ENCODE peak calls at places on chromosomes 11 and 22, in eight cellular contexts. C is mucosa of descending colon; P is fibroblast of mammary gland; R is bronchial epithelial cell; X is mammary epithelial cell; M is neural progenitor cell; L is CD4-positive, alpha-beta T cell; A is GM13977. Z is an unnamed sample.
A peak's percentile ranks its signal among the peaks of the same experiment; 100 is the strongest.

GRCh38 chr11:69209038-69209350 is 53.3 kb downstream of the SMIM38 start:
- DNase-seq in C (no peak), P (no peak), R (no peak), X (no peak), M (no peak), L (no peak), A (no peak), Z (no peak)

GRCh38 chr22:33405194-33405593 is 347.0 kb upstream of the SYN3 start:
- DNase-seq in C (no peak), P (no peak), R (no peak), X (no peak), M (no peak), L (no peak), A (no peak), Z (no peak)

GRCh38 chr11:32385998-32386397 is 49.3 kb downstream of the WT1 start:
- DNase-seq in C (no peak), P (peak; percentile 49), R (peak; percentile 47), X (peak; percentile 47), M (peak; percentile 65), L (no peak), A (no peak), Z (no peak)

GRCh38 chr11:72338741-72339140 is 94.8 kb upstream of the PHOX2A start:
- DNase-seq in C (no peak), P (peak; percentile 60), R (no peak), X (peak; percentile 16), M (no peak), L (no peak), A (no peak), Z (no peak)

GRCh38 chr11:107457205-107457557 is 444 bp downstream of the CWF19L2 start:
- DNase-seq in C (no peak), P (peak; percentile 3), R (peak; percentile 23), X (no peak), M (peak; percentile 54), L (no peak), A (peak; percentile 13), Z (no peak)

GRCh38 chr11:66228521-66228920 is 39.9 kb upstream of the RAB1B start:
- DNase-seq in C (no peak), P (no peak), R (peak; percentile 43), X (no peak), M (no peak), L (no peak), A (no peak), Z (peak; percentile 43)

GRCh38 chr11:68009391-68010000 is 631 bp upstream of the ALDH3B1 start:
- DNase-seq in C (peak; percentile 44), P (peak; percentile 59), R (no peak), X (peak; percentile 44), M (no peak), L (no peak), A (no peak), Z (no peak)

GRCh38 chr11:45089251-45089650 is 57.2 kb upstream of the PRDM11 start:
- DNase-seq in C (no peak), P (peak; percentile 99), R (peak; percentile 67), X (peak; percentile 49), M (no peak), L (no peak), A (no peak), Z (no peak)

GRCh38 chr11:42647993-42648392 is 663.8 kb upstream of the API5 start:
- DNase-seq in C (no peak), P (no peak), R (no peak), X (no peak), M (no peak), L (no peak), A (no peak), Z (no peak)

GRCh38 chr11:77413850-77414249 is 60.0 kb downstream of the PAK1 start:
- DNase-seq in C (no peak), P (no peak), R (no peak), X (no peak), M (no peak), L (no peak), A (no peak), Z (no peak)

GRCh38 chr11:77412814-77413213 is 61.1 kb downstream of the PAK1 start:
- DNase-seq in C (no peak), P (no peak), R (no peak), X (no peak), M (no peak), L (no peak), A (no peak), Z (no peak)

GRCh38 chr11:77411238-77411637 is 62.7 kb downstream of the PAK1 start:
- DNase-seq in C (peak; percentile 60), P (peak; percentile 20), R (no peak), X (peak; percentile 20), M (peak; percentile 32), L (peak; percentile 5), A (peak; percentile 25), Z (no peak)

GRCh38 chr11:77410076-77410827 is 63.6 kb downstream of the PAK1 start:
- DNase-seq in C (no peak), P (no peak), R (no peak), X (no peak), M (no peak), L (no peak), A (no peak), Z (no peak)

GRCh38 chr11:77411717-77412441 is 62.0 kb downstream of the PAK1 start:
- DNase-seq in C (peak; percentile 93), P (peak; percentile 80), R (peak; percentile 80), X (peak; percentile 92), M (peak; percentile 94), L (peak; percentile 70), A (peak; percentile 75), Z (peak; percentile 56)
- TF ChIP-seq CTCF in C (no peak), P (no peak), R (peak; percentile 21), X (no peak), M (no peak), L (peak; percentile 11), A (peak; percentile 31), Z (no peak)

GRCh38 chr22:46069518-46070214 is 80.7 kb upstream of the PPARA start:
- DNase-seq in C (peak; percentile 90), P (peak; percentile 95), R (peak; percentile 85), X (peak; percentile 93), M (no peak), L (no peak), A (no peak), Z (peak; percentile 55)

GRCh38 chr22:46071451-46072029 is 78.8 kb upstream of the PPARA start:
- DNase-seq in C (peak; percentile 91), P (peak; percentile 94), R (peak; percentile 77), X (peak; percentile 94), M (peak; percentile 74), L (peak; percentile 67), A (peak; percentile 60), Z (peak; percentile 58)

GRCh38 chr22:46072030-46072881 is 78.1 kb upstream of the PPARA start:
- DNase-seq in C (peak; percentile 85), P (peak; percentile 42), R (peak; percentile 18), X (peak; percentile 71), M (peak; percentile 48), L (peak; percentile 15), A (peak; percentile 67), Z (no peak)

GRCh38 chr22:46070215-46070721 is 80.1 kb upstream of the PPARA start:
- DNase-seq in C (peak; percentile 83), P (peak; percentile 68), R (peak; percentile 37), X (peak; percentile 76), M (peak; percentile 53), L (no peak), A (no peak), Z (no peak)

GRCh38 chr22:46070722-46071450 is 79.4 kb upstream of the PPARA start:
- DNase-seq in C (peak; percentile 71), P (no peak), R (no peak), X (peak; percentile 73), M (peak; percentile 73), L (peak; percentile 48), A (peak; percentile 81), Z (no peak)
- TF ChIP-seq CTCF in C (no peak), P (no peak), R (no peak), X (no peak), M (no peak), L (no peak), A (no peak), Z (no peak)

GRCh38 chr11:13289081-13289480 is 11.5 kb downstream of the BMAL1 start:
- DNase-seq in C (no peak), P (peak; percentile 37), R (no peak), X (no peak), M (peak; percentile 63), L (no peak), A (no peak), Z (no peak)
- TF ChIP-seq CTCF in C (no peak), P (no peak), R (no peak), X (no peak), M (no peak), L (no peak), A (no peak), Z (peak; percentile 4)

DNA sequence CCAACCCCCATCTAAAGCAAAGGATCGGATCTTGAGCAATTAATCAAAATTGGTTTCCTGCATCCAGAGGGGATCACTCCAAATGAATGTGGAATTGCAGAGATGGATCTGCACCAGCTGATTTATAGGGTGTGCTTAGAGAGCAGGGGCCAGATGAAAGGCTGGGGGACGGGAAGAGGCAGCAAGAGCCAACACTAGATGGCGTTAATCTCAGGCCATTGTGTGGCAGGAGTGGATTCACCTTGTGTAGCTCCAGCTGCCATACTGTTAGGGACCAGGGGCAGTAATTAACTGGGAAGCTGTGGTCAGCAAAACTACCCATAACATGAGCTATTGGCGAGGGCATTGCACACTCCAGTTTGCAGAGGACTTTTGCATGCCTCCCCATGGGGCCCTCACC is 35.6 kb downstream of the SERPINH1 start:
- DNase-seq in C (no peak), P (peak; percentile 38), R (peak; percentile 46), X (peak; percentile 24), M (peak; percentile 80), L (no peak), A (peak; percentile 66), Z (no peak)
- TF ChIP-seq CTCF in C (no peak), P (peak; percentile 67), R (peak; percentile 75), X (peak; percentile 73), M (peak; percentile 79), L (no peak), A (peak; percentile 70), Z (peak; percentile 74)

GRCh38 chr11:27497911-27498310 is 8.7 kb downstream of the LIN7C start:
- DNase-seq in C (no peak), P (no peak), R (no peak), X (no peak), M (no peak), L (no peak), A (no peak), Z (no peak)

GRCh38 chr11:27495710-27496300 is 10.8 kb downstream of the LIN7C start:
- DNase-seq in C (no peak), P (no peak), R (no peak), X (no peak), M (no peak), L (no peak), A (no peak), Z (no peak)

GRCh38 chr11:27501102-27501501 is 5.5 kb downstream of the LIN7C start:
- DNase-seq in C (no peak), P (no peak), R (no peak), X (no peak), M (no peak), L (no peak), A (no peak), Z (no peak)

GRCh38 chr11:27496461-27496860 is 10.1 kb downstream of the LIN7C start:
- DNase-seq in C (no peak), P (peak; percentile 47), R (no peak), X (no peak), M (no peak), L (no peak), A (no peak), Z (no peak)

GRCh38 chr11:27497284-27497866 is 9.2 kb downstream of the LIN7C start:
- DNase-seq in C (no peak), P (peak; percentile 44), R (peak; percentile 45), X (peak; percentile 13), M (no peak), L (no peak), A (peak; percentile 15), Z (no peak)
- TF ChIP-seq CTCF in C (no peak), P (peak; percentile 53), R (peak; percentile 15), X (peak; percentile 29), M (peak; percentile 55), L (peak; percentile 63), A (peak; percentile 46), Z (peak; percentile 43)

Z was measured in retinal pigment epithelial cell.